ENCODE peak calls at places on chromosomes 1 and 21, in five cellular contexts. K is ovary, G is HCT116, L is IMR-90, W is K562. D is an unnamed sample.

GRCh38 chr1:205065666-205066065 is 18.6 kb downstream of the TMEM81 start:
- DNase-seq in K (no peak), G (no peak), L (no peak), W (no peak), D (no peak)

GRCh38 chr1:210617306-210617705 is 288.6 kb downstream of the HHAT start:
- DNase-seq in K (no peak), G (no peak), L (no peak), W (no peak), D (no peak)

GRCh38 chr1:31891280-31891679 is 46.9 kb downstream of the PTP4A2 start:
- DNase-seq in K (no peak), G (no peak), L (peak; percentile 16), W (no peak), D (no peak)

GRCh38 chr1:28594661-28595411 is 2.8 kb downstream of the RAB42 start:
- DNase-seq in K (no peak), G (no peak), L (no peak), W (no peak), D (no peak)

GRCh38 chr1:115496904-115497527 is 144.8 kb upstream of the VANGL1 start:
- DNase-seq in K (no peak), G (no peak), L (peak; percentile 58), W (no peak), D (no peak)

GRCh38 chr1:212481438-212481767 is 48.7 kb downstream of the NENF start:
- DNase-seq in K (no peak), G (no peak), L (no peak), W (no peak), D (no peak)

GRCh38 chr1:206682111-206682510 is 2.6 kb upstream of the MAPKAPK2 start:
- DNase-seq in K (no peak), G (no peak), L (no peak), W (no peak), D (no peak)

GRCh38 chr1:30768830-30769718 is 11.5 kb upstream of the LAPTM5 start:
- DNase-seq in K (no peak), G (no peak), L (peak; percentile 35), W (peak; percentile 100), D (no peak)

GRCh38 chr1:244273845-244274619 is 177.7 kb downstream of the ADSS2 start:
- DNase-seq in K (peak; percentile 82), G (peak; percentile 42), L (peak; percentile 100), W (peak; percentile 75), D (peak; percentile 31)

GRCh38 chr1:203592728-203593127 is 33.9 kb upstream of the ATP2B4 start:
- DNase-seq in K (no peak), G (no peak), L (peak; percentile 54), W (no peak), D (no peak)

GRCh38 chr1:150703427-150703826 is 6.5 kb upstream of the GOLPH3L start:
- DNase-seq in K (no peak), G (no peak), L (no peak), W (no peak), D (no peak)

GRCh38 chr21:29243188-29243587 is 55.5 kb upstream of the BACH1 start:
- DNase-seq in K (no peak), G (no peak), L (no peak), W (no peak), D (no peak)

GRCh38 chr1:200916681-200917080 is 22.0 kb downstream of the INAVA start:
- DNase-seq in K (no peak), G (no peak), L (no peak), W (no peak), D (no peak)

GRCh38 chr1:43537423-43538142 is 6.9 kb downstream of the PTPRF start:
- DNase-seq in K (no peak), G (no peak), L (peak; percentile 20), W (no peak), D (peak; percentile 52)

GRCh38 chr1:2322065-2322571 is 69.2 kb downstream of the MORN1 start:
- DNase-seq in K (peak; percentile 84), G (no peak), L (peak; percentile 80), W (no peak), D (peak; percentile 48)

GRCh38 chr1:223878598-223879325 is 33.0 kb upstream of the TP53BP2 start:
- DNase-seq in K (no peak), G (no peak), L (no peak), W (no peak), D (no peak)

GRCh38 chr1:248000169-248000568 is 13.3 kb upstream of the OR2L5 start:
- DNase-seq in K (no peak), G (no peak), L (no peak), W (no peak), D (no peak)

GRCh38 chr1:27394282-27394658 is 1.8 kb downstream of the GPR3 start:
- DNase-seq in K (no peak), G (no peak), L (no peak), W (no peak), D (no peak)

GRCh38 chr1:85278853-85279314 is 2.5 kb upstream of the BCL10 start:
- DNase-seq in K (no peak), G (peak; percentile 87), L (peak; percentile 98), W (peak; percentile 79), D (no peak)

GRCh38 chr1:247007511-247008405 is at the start of gene ZNF695:
- DNase-seq in K (peak; percentile 40), G (peak; percentile 97), L (peak; percentile 90), W (peak; percentile 97), D (peak; percentile 22)

GRCh38 chr1:231387770-231388669 is 34.1 kb downstream of the EGLN1 start:
- DNase-seq in K (no peak), G (no peak), L (peak; percentile 27), W (no peak), D (no peak)

GRCh38 chr21:16250282-16250681 is 520.5 kb downstream of the USP25 start:
- DNase-seq in K (no peak), G (no peak), L (no peak), W (no peak), D (no peak)

GRCh38 chr1:3858231-3858981 is 1.1 kb downstream of the DFFB start:
- DNase-seq in K (peak; percentile 37), G (no peak), L (peak; percentile 36), W (peak; percentile 24), D (no peak)

GRCh38 chr21:42236014-42236413 is 17.1 kb downstream of the ABCG1 start:
- DNase-seq in K (peak; percentile 54), G (no peak), L (no peak), W (no peak), D (peak; percentile 74)

GRCh38 chr1:109167114-109167513 is 46.6 kb upstream of the SARS1 start:
- DNase-seq in K (no peak), G (no peak), L (no peak), W (no peak), D (no peak)

GRCh38 chr1:176252191-176252590 is 45.1 kb upstream of the COP1 start:
- DNase-seq in K (no peak), G (no peak), L (no peak), W (no peak), D (no peak)

DNA sequence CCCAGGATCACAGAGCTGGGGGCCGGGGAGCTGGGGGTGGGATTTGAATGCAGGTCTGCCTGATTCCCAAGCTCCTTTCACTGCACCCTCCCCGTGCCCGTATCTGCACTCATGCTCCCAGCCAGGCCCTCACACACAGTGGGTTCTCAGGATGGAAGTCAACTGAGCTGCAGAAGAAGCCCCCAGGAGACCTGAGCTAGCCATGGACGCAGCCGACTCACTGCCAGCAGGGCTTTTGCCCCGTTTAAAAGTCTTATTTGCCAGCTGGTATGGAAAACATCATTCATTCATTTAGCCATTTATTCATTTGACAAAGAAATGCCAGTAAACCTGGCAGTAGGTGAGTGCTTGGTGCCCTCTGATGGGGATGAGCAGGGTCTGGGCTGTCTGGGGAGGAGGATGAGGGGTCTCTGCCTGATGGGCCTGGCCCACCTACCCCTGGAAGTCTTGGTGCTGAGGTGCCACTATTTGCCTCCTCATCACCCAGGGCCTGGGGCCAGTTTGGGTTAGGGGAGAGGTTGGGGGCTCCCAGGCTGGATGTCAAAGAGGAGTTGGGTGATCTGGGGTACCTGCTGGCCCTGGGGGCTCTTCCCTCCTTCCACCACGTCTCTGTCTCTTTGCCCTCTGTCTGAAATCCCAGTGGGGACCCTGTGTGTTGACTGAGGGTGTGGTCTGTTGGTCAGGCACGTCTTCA is 2.8 kb downstream of the TNFRSF1B start:
- DNase-seq in K (no peak), G (no peak), L (no peak), W (no peak), D (no peak)
- H3K27ac ChIP-seq in K (no peak overlapping the region), G (no peak overlapping the region), L (no peak overlapping the region), W (no peak overlapping the region), D (peak overlapping the region; percentile 72)

GRCh38 chr1:156517746-156518145 is 17.2 kb upstream of the MEF2D start:
- DNase-seq in K (no peak), G (no peak), L (no peak), W (no peak), D (no peak)

GRCh38 chr1:156516821-156517220 is 16.2 kb upstream of the MEF2D start:
- DNase-seq in K (no peak), G (no peak), L (no peak), W (no peak), D (no peak)

GRCh38 chr1:156513189-156513588 is 12.6 kb upstream of the MEF2D start:
- DNase-seq in K (no peak), G (no peak), L (peak; percentile 53), W (no peak), D (peak; percentile 11)

GRCh38 chr1:156511656-156512055 is 11.1 kb upstream of the MEF2D start:
- DNase-seq in K (no peak), G (no peak), L (peak; percentile 69), W (no peak), D (peak; percentile 82)

DNA sequence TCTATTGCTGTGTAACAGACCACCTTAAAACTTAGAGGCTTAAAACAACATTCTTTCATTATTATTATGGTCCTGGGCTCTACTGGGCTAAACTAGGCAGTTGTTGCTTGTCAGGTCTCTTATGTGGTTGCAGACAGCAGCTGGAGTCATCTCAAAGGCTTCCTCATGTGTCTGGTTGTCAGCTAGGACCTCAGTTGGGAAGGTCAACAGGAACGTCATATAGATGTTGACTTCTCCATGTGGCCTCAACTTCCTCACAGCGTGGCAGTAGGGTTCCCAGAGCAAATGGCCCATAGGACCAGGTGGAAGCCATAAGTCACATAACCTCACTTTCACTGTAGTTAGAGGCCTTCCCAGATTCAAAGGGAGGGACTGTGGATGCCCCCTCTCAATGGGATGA is 15.4 kb upstream of the MEF2D start:
- DNase-seq in K (no peak), G (no peak), L (no peak), W (no peak), D (no peak)
- TF ChIP-seq CTCF in K (no peak), G (no peak), L (no peak), W (no peak), D (no peak)

DNA sequence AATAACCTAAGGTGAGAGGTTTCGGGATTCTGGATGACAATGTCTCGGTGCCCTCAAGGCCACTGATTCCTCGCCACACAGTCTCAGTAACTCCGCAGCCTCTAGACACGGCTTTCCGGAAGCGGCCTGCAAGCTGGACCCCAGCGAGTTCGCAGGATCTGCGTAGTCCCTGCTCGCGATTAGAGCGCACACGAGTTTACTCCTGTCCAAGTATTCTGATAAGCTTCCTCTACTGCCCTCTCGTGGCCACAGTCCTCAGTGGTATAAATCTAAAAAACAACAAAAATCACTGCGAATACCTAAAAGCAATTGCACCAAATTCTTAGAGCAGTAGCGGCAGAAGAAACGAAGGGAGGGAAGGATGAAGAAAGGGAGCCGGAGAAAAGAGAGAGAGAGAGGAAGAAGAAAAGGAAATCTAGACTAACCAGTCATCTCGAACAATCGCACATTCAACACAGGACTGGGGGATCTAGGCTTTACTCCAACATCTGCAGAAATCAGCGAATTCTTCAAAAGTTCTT is 1.1 kb upstream of the PLXNA2 start:
- DNase-seq in K (peak; percentile 97), G (peak; percentile 81), L (peak; percentile 92), W (peak; percentile 82), D (peak; percentile 82)
- TF ChIP-seq POLR2A in K (peak; percentile 22), G (no peak), L (no peak), W (no peak), D (no peak)

GRCh38 chr1:19976317-19977003 is 3.0 kb downstream of the PLA2G2A start:
- DNase-seq in K (no peak), G (no peak), L (no peak), W (no peak), D (no peak)
- H3K27ac ChIP-seq in K (peak overlapping the region; percentile 95), G (no peak overlapping the region), L (no peak overlapping the region), W (no peak overlapping the region), D (no peak overlapping the region)